ENCODE peak calls at places on chromosome 15, in seven cellular contexts. P, D, U, T, F, J and Q are unnamed samples.

GRCh38 chr15:51077565-51078153 is 17.0 kb downstream of the TNFAIP8L3 start:
- DNase-seq in D (peak), U (peak), P (no peak), F (no peak), J (no peak), T (peak), Q (peak)

GRCh38 chr15:74676801-74677200 is 19.0 kb downstream of the EDC3 start:
- DNase-seq in J (no peak), T (no peak), F (no peak), D (no peak), P (no peak), U (no peak), Q (no peak)

GRCh38 chr15:50943623-50944022 is 35.1 kb downstream of the AP4E1 start:
- DNase-seq in U (no peak), P (no peak), D (no peak), F (no peak), J (peak), T (no peak), Q (peak)

GRCh38 chr15:82047493-82048446 is 2.0 kb upstream of the MEX3B start:
- DNase-seq in J (peak), F (no peak), T (peak), P (no peak), D (no peak), U (no peak), Q (peak)

GRCh38 chr15:83207622-83208356 is at the start of gene HDGFL3:
- DNase-seq in T (peak), F (peak), P (peak), D (peak), U (peak), J (peak), Q (no peak)

GRCh38 chr15:76153241-76154197 is 93.7 kb downstream of the TMEM266 start:
- DNase-seq in P (no peak), J (no peak), F (peak), T (no peak), U (no peak), D (no peak), Q (no peak)

GRCh38 chr15:82263350-82263749 is 732 bp downstream of the SAXO2 start:
- DNase-seq in J (peak), F (no peak), D (no peak), U (no peak), P (peak), T (no peak), Q (peak)

GRCh38 chr15:33298631-33299030 is 12.1 kb upstream of the RYR3 start:
- DNase-seq in P (no peak), T (no peak), F (no peak), U (no peak), D (no peak), J (peak), Q (peak)

GRCh38 chr15:63052961-63053698 is 10.6 kb downstream of the TPM1 start:
- DNase-seq in U (peak), J (no peak), F (peak), P (peak), T (peak), D (no peak), Q (no peak)

GRCh38 chr15:52733078-52733477 is 53.9 kb upstream of the ATOSA start:
- DNase-seq in D (no peak), F (no peak), P (no peak), J (peak), T (no peak), U (no peak), Q (no peak)

GRCh38 chr15:74815121-74815933 is 2.7 kb downstream of the LMAN1L start:
- DNase-seq in F (no peak), T (no peak), D (no peak), U (peak), J (peak), P (no peak), Q (no peak)

GRCh38 chr15:90607361-90607760 is 77.6 kb downstream of the CRTC3 start:
- DNase-seq in T (no peak), P (no peak), F (no peak), J (no peak), D (no peak), U (no peak), Q (no peak)

GRCh38 chr15:83163032-83163431 is 44.6 kb downstream of the HDGFL3 start:
- DNase-seq in P (no peak), D (no peak), J (no peak), F (no peak), T (no peak), U (no peak), Q (no peak)

GRCh38 chr15:63856711-63857458 is 23.1 kb upstream of the HERC1 start:
- DNase-seq in P (no peak), F (no peak), J (peak), T (no peak), U (no peak), D (peak), Q (peak)

GRCh38 chr15:91535856-91536500 is 317.5 kb upstream of the SLCO3A1 start:
- DNase-seq in F (no peak), J (peak), T (no peak), P (peak), U (no peak), D (peak), Q (peak)

GRCh38 chr15:28103831-28104230 is 4.7 kb upstream of the OCA2 start:
- DNase-seq in P (no peak), T (no peak), F (no peak), J (no peak), D (no peak), U (no peak), Q (no peak)

GRCh38 chr15:73873889-73874511 is 636 bp downstream of the TBC1D21 start:
- DNase-seq in P (peak), J (peak), F (peak), U (no peak), T (no peak), D (peak), Q (peak)

GRCh38 chr15:40999190-40999589 is 45.9 kb downstream of the CHAC1 start:
- DNase-seq in P (peak), J (peak), F (no peak), T (no peak), D (peak), U (no peak), Q (peak)

GRCh38 chr15:42387603-42388002 is 28.3 kb downstream of the CAPN3 start:
- DNase-seq in D (no peak), T (peak), J (no peak), U (no peak), P (no peak), F (no peak), Q (no peak)

GRCh38 chr15:88015228-88015860 is 241.2 kb downstream of the NTRK3 start:
- DNase-seq in J (no peak), P (no peak), F (peak), T (peak), U (peak), D (no peak), Q (no peak)

GRCh38 chr15:74244818-74245341 is 8.8 kb downstream of the CCDC33 start:
- DNase-seq in J (no peak), F (no peak), D (no peak), U (no peak), T (no peak), P (no peak), Q (no peak)

GRCh38 chr15:87227846-87228245 is 1028.7 kb downstream of the NTRK3 start:
- DNase-seq in J (peak), D (peak), P (no peak), F (no peak), U (no peak), T (no peak), Q (no peak)

GRCh38 chr15:91521996-91522395 is 331.5 kb upstream of the SLCO3A1 start:
- DNase-seq in J (peak), U (no peak), T (no peak), D (peak), F (no peak), P (no peak), Q (peak)

GRCh38 chr15:68464451-68465090 is 32.6 kb upstream of the ITGA11 start:
- DNase-seq in D (peak), T (no peak), F (no peak), P (no peak), U (no peak), J (no peak), Q (no peak)

GRCh38 chr15:82051664-82052063 is 5.8 kb upstream of the MEX3B start:
- DNase-seq in U (peak), F (no peak), P (peak), T (peak), D (no peak), J (no peak), Q (no peak)

GRCh38 chr15:76976572-76977270 is 18.2 kb upstream of the PSTPIP1 start:
- DNase-seq in P (no peak), T (no peak), U (no peak), F (no peak), D (no peak), J (peak), Q (no peak)

GRCh38 chr15:68425428-68426060 is 6.4 kb downstream of the ITGA11 start:
- DNase-seq in U (no peak), P (no peak), J (no peak), F (no peak), D (peak), T (no peak), Q (no peak)

GRCh38 chr15:31297221-31297879 is 29.3 kb upstream of the KLF13 start:
- DNase-seq in P (no peak), J (no peak), F (no peak), D (no peak), U (no peak), T (no peak), Q (no peak)

GRCh38 chr15:77032052-77032646 is 37.2 kb downstream of the PSTPIP1 start:
- DNase-seq in P (no peak), T (no peak), U (peak), J (no peak), D (no peak), F (no peak), Q (no peak)

GRCh38 chr15:101710806-101711205 is 13.5 kb downstream of the TARS3 start:
- DNase-seq in U (no peak), T (no peak), P (peak), J (peak), D (peak), F (no peak), Q (peak)

GRCh38 chr15:42368096-42368495 is 8.8 kb downstream of the CAPN3 start:
- DNase-seq in J (peak), T (no peak), D (no peak), U (no peak), P (no peak), F (no peak), Q (no peak)

GRCh38 chr15:85579957-85580694 is 199.7 kb downstream of the AKAP13 start:
- DNase-seq in D (no peak), P (peak), U (peak), J (no peak), F (no peak), T (peak), Q (no peak)

GRCh38 chr15:64837502-64837901 is 4.2 kb upstream of the PLEKHO2 start:
- DNase-seq in T (no peak), J (no peak), P (no peak), D (no peak), U (no peak), F (no peak), Q (no peak)

GRCh38 chr15:41941644-41942415 is 30.5 kb downstream of the EHD4 start:
- DNase-seq in D (no peak), U (no peak), F (no peak), J (no peak), T (no peak), P (no peak), Q (no peak)

DNA sequence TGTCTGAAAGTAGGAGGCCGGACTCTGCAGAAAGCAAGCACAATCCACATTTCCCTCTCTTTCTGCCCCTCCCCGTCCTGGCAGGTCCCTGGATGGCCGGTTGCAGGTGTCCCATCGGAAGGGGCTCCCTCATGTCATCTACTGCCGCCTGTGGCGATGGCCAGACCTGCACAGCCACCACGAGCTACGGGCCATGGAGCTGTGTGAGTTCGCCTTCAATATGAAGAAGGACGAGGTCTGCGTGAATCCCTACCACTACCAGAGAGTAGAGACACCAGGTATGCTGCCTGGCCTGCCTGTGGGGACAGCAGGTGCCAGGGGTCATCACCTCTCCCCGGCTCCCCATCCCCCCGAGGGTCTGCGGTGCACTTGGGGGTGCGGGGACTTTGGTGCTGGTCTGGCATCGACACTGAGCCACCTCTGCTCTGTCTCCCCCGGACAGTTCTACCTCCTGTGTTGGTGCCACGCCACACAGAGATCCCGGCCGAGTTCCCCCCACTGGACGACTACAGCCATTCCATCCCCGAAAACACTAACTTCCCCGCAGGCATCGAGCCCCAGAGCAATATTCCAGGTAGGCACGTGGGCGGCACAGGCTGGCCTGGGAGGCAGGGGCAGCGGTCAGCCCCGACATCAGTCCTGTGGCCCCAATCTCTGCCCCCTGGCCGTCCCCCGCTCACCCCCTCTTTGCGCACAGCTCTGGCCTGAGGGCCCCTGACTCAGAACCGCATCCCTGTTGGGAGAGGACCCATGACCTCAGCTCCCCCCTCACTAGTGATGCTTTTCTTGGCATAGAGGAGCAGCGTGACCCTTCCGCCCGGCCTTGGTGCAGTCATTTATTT is 89.4 kb downstream of the AAGAB start:
- DNase-seq in U (peak), T (peak), J (no peak), F (no peak), D (no peak), P (no peak), Q (no peak)
- TF ChIP-seq CTCF in U (no peak), T (no peak), J (peak), F (no peak), D (no peak), P (no peak), Q (no peak)

DNA sequence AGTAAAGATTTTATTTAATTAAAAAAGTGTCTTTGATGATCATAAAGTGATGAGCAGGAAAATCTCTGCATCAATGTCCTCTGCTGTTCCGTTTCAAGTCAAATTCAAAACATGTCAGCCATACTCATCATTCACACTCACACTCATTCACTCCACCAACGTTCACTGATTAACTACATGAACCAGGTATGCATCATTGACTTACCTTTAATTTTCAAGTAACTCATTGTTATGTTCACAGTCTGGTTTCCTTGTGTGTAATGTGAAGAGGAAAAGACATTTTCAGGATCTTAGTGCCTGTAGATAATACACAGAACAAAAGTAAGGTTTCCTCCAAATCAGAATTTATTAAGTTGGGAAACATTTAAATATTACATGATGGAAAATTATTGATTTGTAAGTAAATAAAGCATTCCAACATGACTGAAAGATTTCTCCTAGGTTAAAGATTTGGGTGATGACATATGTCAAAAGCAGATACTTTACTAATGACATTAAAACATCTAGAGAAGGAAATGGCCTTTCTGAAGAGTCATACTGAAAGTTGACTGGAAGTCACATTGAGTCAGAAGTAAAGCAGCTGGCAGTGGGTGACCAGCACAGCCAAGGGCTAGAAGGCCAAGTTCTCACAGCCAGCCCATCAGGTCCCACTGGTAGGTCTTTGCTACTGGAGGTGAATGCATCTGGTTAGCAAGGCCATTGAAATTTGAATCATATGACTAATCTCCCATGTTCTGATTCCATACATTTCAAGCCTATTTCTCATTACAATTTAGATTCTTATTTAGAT is 251.9 kb downstream of the CDIN1 start:
- DNase-seq in T (no peak), P (no peak), D (peak), J (peak), U (no peak), F (no peak), Q (peak)
- TF ChIP-seq CTCF in T (no peak), P (no peak), D (no peak), J (no peak), U (no peak), F (no peak), Q (no peak)

DNA sequence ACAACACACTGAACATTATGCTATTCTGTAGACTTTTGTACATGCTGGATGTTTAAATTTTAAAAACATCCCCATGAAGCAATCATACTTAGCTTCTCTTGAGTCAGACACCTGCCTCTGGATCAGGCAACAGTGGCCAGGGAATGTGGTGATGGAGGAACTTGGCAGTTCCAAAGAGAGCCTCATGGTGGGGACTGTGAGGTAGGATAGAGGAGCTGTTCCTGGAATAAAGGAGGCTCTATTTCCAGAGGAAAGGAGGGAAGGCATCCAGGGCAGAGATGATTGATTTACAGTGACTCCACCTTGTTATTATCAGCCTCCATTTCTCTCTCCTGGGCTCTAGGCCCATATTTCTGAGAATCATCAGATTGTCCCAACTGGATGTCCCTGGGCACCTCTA is 35.0 kb upstream of the ABHD17C start:
- DNase-seq in T (no peak), F (peak), J (peak), U (no peak), P (peak), D (peak), Q (peak)
- TF ChIP-seq CTCF in T (peak), F (peak), J (peak), U (no peak), P (peak), D (peak), Q (peak)

DNA sequence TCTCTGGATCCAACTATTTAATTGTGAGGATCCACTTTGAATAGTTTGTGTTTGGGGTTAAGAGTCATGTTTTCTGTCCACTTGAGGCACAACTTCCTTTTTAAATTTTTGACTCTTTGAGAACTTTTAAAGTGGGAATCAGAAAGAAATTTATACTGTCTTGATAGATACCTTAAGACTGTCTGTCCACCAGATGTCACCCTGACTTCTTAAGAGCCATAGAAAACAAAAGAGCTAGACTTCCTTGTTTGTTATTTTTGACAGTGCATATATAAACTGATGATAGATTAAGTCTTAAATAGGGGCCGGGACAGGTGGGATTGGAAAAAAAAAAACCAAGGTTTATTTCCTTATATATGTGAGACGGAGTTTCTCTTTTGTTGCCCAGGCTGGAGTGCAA is 52.1 kb upstream of the WDR72 start:
- DNase-seq in P (peak), F (no peak), T (no peak), J (peak), U (no peak), D (peak), Q (peak)
- TF ChIP-seq CTCF in P (peak), F (no peak), T (peak), J (peak), U (no peak), D (peak), Q (peak)

GRCh38 chr15:67180035-67180434 is 74.4 kb downstream of the AAGAB start:
- DNase-seq in T (no peak), U (no peak), D (no peak), F (no peak), P (no peak), J (no peak), Q (no peak)

GRCh38 chr15:67181221-67181639 is 73.2 kb downstream of the AAGAB start:
- DNase-seq in J (no peak), F (no peak), U (no peak), T (no peak), P (no peak), D (no peak), Q (no peak)

GRCh38 chr15:67178569-67179210 is 75.8 kb downstream of the AAGAB start:
- DNase-seq in T (no peak), P (peak), U (peak), J (peak), D (peak), F (no peak), Q (peak)

GRCh38 chr15:67179411-67179995 is 75.0 kb downstream of the AAGAB start:
- DNase-seq in J (no peak), D (no peak), U (no peak), T (no peak), F (no peak), P (no peak), Q (no peak)

DNA sequence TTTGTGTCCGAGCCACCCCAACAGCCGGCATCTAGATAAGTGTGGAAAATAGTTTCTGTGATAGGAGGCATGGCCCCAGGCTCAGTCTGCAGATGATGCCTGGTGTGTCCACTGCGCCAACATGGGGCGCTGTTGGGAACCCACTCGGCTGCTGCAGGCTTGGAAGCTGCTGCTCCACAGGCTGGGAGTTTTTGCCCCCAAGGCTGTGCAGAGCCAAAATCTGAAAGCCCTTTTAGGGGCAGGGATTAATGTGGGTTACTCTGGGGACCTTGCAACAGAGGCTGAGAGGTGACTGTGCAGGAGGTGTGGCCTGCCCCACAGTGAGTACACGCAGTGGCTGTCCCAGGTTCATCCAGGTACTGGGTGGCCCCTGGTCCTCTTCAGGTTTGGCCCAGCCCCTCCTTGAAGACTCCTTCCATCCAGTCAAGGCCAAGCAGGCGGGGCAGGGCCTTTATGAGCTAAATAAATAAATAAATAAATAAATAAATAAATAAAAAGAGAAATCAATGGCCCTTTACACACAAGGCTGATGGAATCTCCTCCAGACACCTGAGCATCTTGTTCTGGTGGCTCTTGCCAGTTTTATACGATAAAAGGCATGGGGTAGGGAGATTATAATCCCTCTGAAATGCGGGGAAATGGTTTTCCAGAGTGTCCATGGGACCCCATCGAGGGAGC is 73.8 kb downstream of the AAGAB start:
- DNase-seq in T (no peak), D (no peak), F (no peak), J (no peak), P (no peak), U (no peak), Q (no peak)
- TF ChIP-seq CTCF in T (no peak), D (peak), F (peak), J (no peak), P (peak), U (no peak), Q (no peak)